ENCODE peak calls at places on chromosomes 5 and 9, in eight cellular contexts. T is GM12865; U is CD8-positive, alpha-beta T cell; E is amniotic stem cell; R is WTC11; H is MV-4-11; G is GM19239; W is HS-27A. N is an unnamed sample.

GRCh38 chr9:78856144-78856543 is 559.2 kb downstream of the PSAT1 start:
- DNase-seq in G (no peak), U (no peak), T (no peak), H (no peak), W (no peak), R (no peak), E (no peak), N (no peak)

GRCh38 chr5:60196382-60197113 is 303.0 kb upstream of the PDE4D start:
- DNase-seq in G (no peak), U (no peak), W (peak), T (no peak), R (no peak), E (peak), H (peak), N (peak)

GRCh38 chr5:130652178-130652577 is 512.9 kb downstream of the HINT1 start:
- DNase-seq in R (no peak), U (no peak), G (no peak), E (peak), W (peak), T (no peak), H (peak), N (peak)

GRCh38 chr9:2241461-2241874 is 226.3 kb downstream of the SMARCA2 start:
- DNase-seq in T (peak), G (no peak), H (no peak), R (peak), U (no peak), E (no peak), W (no peak), N (peak)

GRCh38 chr5:14574124-14574523 is 7.5 kb upstream of the OTULINL start:
- DNase-seq in T (no peak), R (no peak), E (no peak), U (no peak), W (no peak), H (peak), G (no peak), N (no peak)

GRCh38 chr5:134554319-134555222 is 29.1 kb downstream of the JADE2 start:
- DNase-seq in W (no peak), G (no peak), E (no peak), H (no peak), R (no peak), T (peak), U (peak), N (no peak)

GRCh38 chr5:4078544-4078943 is 482.9 kb downstream of the IRX1 start:
- DNase-seq in U (no peak), G (no peak), E (no peak), H (no peak), R (no peak), T (no peak), W (no peak), N (no peak)

GRCh38 chr5:76547242-76547890 is 75.8 kb downstream of the F2RL2 start:
- DNase-seq in W (no peak), R (no peak), E (no peak), G (peak), U (peak), H (peak), T (peak), N (no peak)

GRCh38 chr5:63262191-63262981 is 683.8 kb downstream of the LRRC70 start:
- DNase-seq in U (no peak), H (no peak), R (no peak), W (no peak), E (no peak), T (no peak), G (no peak), N (peak)

GRCh38 chr9:114844766-114845165 is 38.9 kb upstream of the TNFSF15 start:
- DNase-seq in U (no peak), E (no peak), H (no peak), W (no peak), G (no peak), R (no peak), T (no peak), N (no peak)

GRCh38 chr9:95626885-95627558 is 110.3 kb upstream of the PTCH1 start:
- DNase-seq in U (peak), G (no peak), R (no peak), H (peak), W (no peak), E (no peak), T (peak), N (no peak)

GRCh38 chr5:59560553-59560952 is 333.0 kb downstream of the PDE4D start:
- DNase-seq in R (no peak), H (no peak), E (no peak), W (no peak), G (no peak), U (no peak), T (no peak), N (no peak)

GRCh38 chr9:22160235-22160634 is 151.1 kb upstream of the CDKN2B start:
- DNase-seq in R (no peak), U (no peak), H (peak), W (no peak), T (no peak), G (no peak), E (no peak), N (no peak)

GRCh38 chr5:80034962-80035821 is at the start of gene THBS4:
- DNase-seq in E (no peak), H (no peak), G (no peak), T (no peak), R (peak), U (no peak), W (no peak), N (no peak)